ENCODE peak calls at places on chromosomes 6 and 20, in five cellular contexts. Z is neural progenitor cell, V is bronchial epithelial cell, B is tibial nerve, N is fibroblast of mammary gland. G is an unnamed sample.

GRCh38 chr6:44349904-44350649 is 7.6 kb downstream of the SPATS1 start:
- DNase-seq in Z (no peak), B (no peak), N (no peak), V (no peak), G (no peak)

GRCh38 chr20:8385247-8385646 is 253.2 kb downstream of the PLCB1 start:
- DNase-seq in N (peak; percentile 48), V (no peak), Z (peak; percentile 74), B (no peak), G (peak; percentile 16)

GRCh38 chr6:141024526-141024925 is 1108.2 kb upstream of the GJE1 start:
- DNase-seq in V (no peak), Z (no peak), B (no peak), N (peak; percentile 18), G (no peak)

GRCh38 chr6:41464481-41464880 is 81.7 kb upstream of the FOXP4 start:
- DNase-seq in Z (no peak), V (peak; percentile 42), N (peak; percentile 67), B (no peak), G (no peak)

GRCh38 chr20:24339179-24339578 is 130.2 kb upstream of the SYNDIG1 start:
- DNase-seq in B (no peak), N (no peak), V (peak; percentile 99), Z (no peak), G (no peak)

GRCh38 chr20:19936801-19937583 is 80.2 kb upstream of the NAA20 start:
- DNase-seq in Z (no peak), N (no peak), V (no peak), B (no peak), G (peak; percentile 60)

GRCh38 chr20:13453367-13453766 is 185.4 kb downstream of the TASP1 start:
- DNase-seq in V (no peak), Z (no peak), N (no peak), B (no peak), G (no peak)

GRCh38 chr20:63499333-63499969 is 568 bp upstream of the EEF1A2 start:
- DNase-seq in V (no peak), N (no peak), Z (peak; percentile 61), B (no peak), G (no peak)

GRCh38 chr20:63124782-63125580 is 91.0 kb downstream of the YTHDF1 start:
- DNase-seq in N (no peak), B (no peak), Z (peak; percentile 31), V (no peak), G (no peak)

GRCh38 chr20:7859371-7859802 is 80.9 kb downstream of the HAO1 start:
- DNase-seq in N (peak; percentile 79), B (no peak), V (peak; percentile 81), Z (peak; percentile 45), G (peak; percentile 3)

GRCh38 chr6:113120214-113120576 is 737.0 kb upstream of the MARCKS start:
- DNase-seq in B (no peak), Z (no peak), V (peak; percentile 97), N (peak; percentile 96), G (no peak)

GRCh38 chr6:136669299-136669699 is 119.1 kb upstream of the MAP7 start:
- DNase-seq in V (peak; percentile 89), Z (no peak), B (no peak), N (peak; percentile 97), G (no peak)

GRCh38 chr20:61025536-61025935 is 226.5 kb upstream of the CDH4 start:
- DNase-seq in N (no peak), V (no peak), Z (no peak), B (no peak), G (no peak)

GRCh38 chr6:39037707-39038106 is 10.9 kb upstream of the GLP1R start:
- DNase-seq in V (no peak), B (no peak), N (no peak), Z (no peak), G (no peak)

GRCh38 chr6:32944265-32944664 is 3.4 kb upstream of the HLA-DMB start:
- DNase-seq in N (no peak), B (no peak), V (no peak), Z (no peak), G (no peak)

GRCh38 chr6:22526753-22527152 is 42.6 kb upstream of the HDGFL1 start:
- DNase-seq in B (no peak), V (no peak), N (no peak), Z (no peak), G (no peak)

GRCh38 chr6:34888874-34889555 is at the start of gene ANKS1A:
- DNase-seq in N (peak; percentile 20), V (peak; percentile 65), B (peak; percentile 63), Z (peak; percentile 91), G (peak; percentile 96)

GRCh38 chr20:11544029-11544678 is 373.5 kb upstream of the BTBD3 start:
- DNase-seq in Z (peak; percentile 71), B (no peak), N (peak; percentile 68), V (peak; percentile 72), G (no peak)

GRCh38 chr20:20932156-20932555 is 174.0 kb downstream of the LINC00237 start:
- DNase-seq in V (no peak), B (no peak), Z (no peak), N (no peak), G (no peak)

GRCh38 chr6:133544419-133544818 is 303.3 kb downstream of the EYA4 start:
- DNase-seq in N (no peak), Z (no peak), B (no peak), V (no peak), G (no peak)

GRCh38 chr6:4577406-4577805 is 198.8 kb upstream of the CDYL start:
- DNase-seq in N (peak; percentile 96), V (peak; percentile 93), B (no peak), Z (no peak), G (peak; percentile 19)

GRCh38 chr6:112237644-112238043 is 16.7 kb downstream of the LAMA4 start:
- DNase-seq in N (peak; percentile 100), B (peak; percentile 46), V (peak; percentile 47), Z (no peak), G (no peak)

GRCh38 chr6:138229072-138229471 is 10.8 kb upstream of the PBOV1 start:
- DNase-seq in N (no peak), B (no peak), Z (no peak), V (no peak), G (no peak)

GRCh38 chr6:48809700-48810099 is 653.4 kb downstream of the MMUT start:
- DNase-seq in Z (no peak), V (no peak), N (no peak), B (no peak), G (no peak)

GRCh38 chr6:117555262-117555849 is 47.0 kb downstream of the GOPC start:
- DNase-seq in B (no peak), Z (no peak), N (no peak), V (peak; percentile 28), G (no peak)

GRCh38 chr6:89952696-89953095 is 58.4 kb downstream of the GJA10 start:
- DNase-seq in B (no peak), V (peak; percentile 73), N (peak; percentile 59), Z (no peak), G (no peak)

GRCh38 chr6:56949261-56949660 is 5.6 kb upstream of the BEND6 start:
- DNase-seq in Z (no peak), N (peak; percentile 37), V (no peak), B (no peak), G (no peak)

GRCh38 chr6:20948531-20948930 is 414.3 kb downstream of the CDKAL1 start:
- DNase-seq in N (no peak), B (no peak), Z (no peak), V (no peak), G (no peak)

GRCh38 chr6:20946890-20947289 is 412.6 kb downstream of the CDKAL1 start:
- DNase-seq in Z (no peak), B (no peak), V (no peak), N (no peak), G (no peak)

GRCh38 chr6:20943922-20944321 is 409.7 kb downstream of the CDKAL1 start:
- DNase-seq in Z (no peak), B (no peak), N (no peak), V (no peak), G (no peak)

GRCh38 chr6:20947977-20948376 is 413.7 kb downstream of the CDKAL1 start:
- DNase-seq in B (no peak), Z (no peak), N (no peak), V (no peak), G (no peak)

GRCh38 chr6:20946037-20946436 is 411.8 kb downstream of the CDKAL1 start:
- DNase-seq in Z (no peak), V (no peak), B (no peak), N (peak; percentile 68), G (no peak)
- TF ChIP-seq CTCF in Z (peak; percentile 13), V (no peak), B (no peak), N (peak; percentile 26), G (no peak)

GRCh38 chr6:144215932-144216667 is 65.8 kb downstream of the STX11 start:
- DNase-seq in B (peak; percentile 95), N (peak; percentile 97), Z (peak; percentile 97), V (peak; percentile 89), G (peak; percentile 95)
- TF ChIP-seq CTCF in B (peak; percentile 86), N (peak; percentile 37), Z (peak; percentile 60), V (peak; percentile 78), G (peak; percentile 54)

DNA sequence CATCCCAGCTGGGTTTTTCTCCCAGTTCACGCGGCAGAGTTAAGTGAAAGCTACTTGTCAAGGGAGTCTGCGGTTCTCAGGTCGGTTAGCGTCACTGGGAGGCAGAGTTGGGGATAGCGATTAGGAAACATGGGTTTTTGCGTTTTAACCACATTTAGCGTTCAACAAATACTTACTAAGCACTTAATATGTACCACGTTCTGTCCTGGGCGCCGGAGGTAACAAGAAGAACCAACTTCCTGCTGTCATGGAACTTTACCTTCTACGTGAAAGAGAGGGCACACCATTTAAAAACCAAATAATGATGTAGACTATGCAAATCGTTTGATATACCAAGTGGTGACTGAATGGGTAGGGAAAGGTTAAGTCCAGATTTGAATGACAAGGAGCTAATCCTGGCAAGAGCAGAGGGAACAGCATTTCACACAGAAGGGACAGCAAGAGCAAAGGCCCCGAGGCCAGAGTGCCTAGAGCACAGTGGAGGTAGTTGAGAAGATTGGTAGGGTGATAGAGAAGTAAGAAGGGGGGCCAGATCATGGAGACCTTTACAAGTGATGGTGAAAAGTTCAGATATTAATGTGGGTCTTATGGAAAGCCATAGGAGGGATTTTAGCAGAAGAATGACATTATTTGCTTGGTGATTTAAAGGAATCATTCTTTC is 740 bp downstream of the RIOK1 start:
- DNase-seq in N (no peak), Z (no peak), B (no peak), V (no peak), G (no peak)
- TF ChIP-seq CTCF in N (peak; percentile 0), Z (no peak), B (no peak), V (no peak), G (no peak)

GRCh38 chr20:58245181-58245891 is 16.9 kb upstream of the ANKRD60 start:
- DNase-seq in B (no peak), Z (no peak), N (no peak), V (no peak), G (no peak)

GRCh38 chr20:58243653-58244410 is 15.4 kb upstream of the ANKRD60 start:
- DNase-seq in N (no peak), Z (no peak), B (no peak), V (no peak), G (no peak)

GRCh38 chr20:58245931-58246330 is 17.5 kb upstream of the ANKRD60 start:
- DNase-seq in Z (no peak), N (no peak), V (no peak), B (no peak), G (no peak)

GRCh38 chr20:58244517-58245030 is 16.1 kb upstream of the ANKRD60 start:
- DNase-seq in N (no peak), B (no peak), V (no peak), Z (no peak), G (no peak)

DNA sequence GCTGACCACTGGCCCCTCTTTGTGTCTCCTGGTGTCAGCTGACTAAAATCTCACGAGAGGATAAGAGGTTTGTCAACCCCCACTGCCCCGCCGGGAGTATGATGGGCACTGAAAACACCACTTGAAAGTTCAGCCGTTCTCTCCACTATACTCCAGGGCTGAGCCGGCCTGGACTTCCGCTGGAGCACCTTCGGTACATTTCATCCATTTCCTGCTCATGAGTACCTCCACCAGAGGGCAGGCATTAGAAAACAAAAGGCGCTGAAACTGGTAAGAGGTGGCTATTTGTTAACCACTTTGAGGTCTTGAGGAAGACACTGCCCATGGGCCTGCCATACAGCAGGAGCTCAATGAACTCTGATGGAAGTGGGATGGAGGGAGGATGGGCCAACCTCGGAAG is 17.9 kb upstream of the ANKRD60 start:
- DNase-seq in B (no peak), Z (peak; percentile 42), N (no peak), V (peak; percentile 43), G (no peak)
- TF ChIP-seq CTCF in B (no peak), Z (peak; percentile 47), N (peak; percentile 33), V (peak; percentile 54), G (no peak)